ENCODE peak calls at places on chromosomes 13 and 19, in four cellular contexts. L, I, E and B are unnamed samples. For H4K20me1, the result is how much of the 10 kb centered on the place peaks cover.

GRCh38 chr19:30525383-30525782 is 153.2 kb downstream of the ZNF536 start:
- DNase-seq in L (no peak), I (no peak), E (no peak), B (no peak)

GRCh38 chr13:79407349-79407979 is 1.4 kb upstream of the RBM26 start:
- DNase-seq in L (no peak), I (no peak), E (no peak), B (no peak)

GRCh38 chr19:8831832-8832131 is 322 bp downstream of the ZNF558 start:
- DNase-seq in L (no peak), I (no peak), E (no peak), B (no peak)

GRCh38 chr13:35718084-35718483 is 241.6 kb upstream of the MAB21L1 start:
- DNase-seq in L (no peak), I (no peak), E (no peak), B (no peak)

GRCh38 chr13:47100214-47100853 is 203.5 kb upstream of the HTR2A start:
- DNase-seq in L (peak), I (peak), E (no peak), B (no peak)

GRCh38 chr13:29901714-29902631 is 51.6 kb upstream of the UBL3 start:
- DNase-seq in L (peak), I (peak), E (peak), B (peak)

GRCh38 chr13:66180806-66181205 is 1049.3 kb downstream of the PCDH9 start:
- DNase-seq in L (peak), I (no peak), E (no peak), B (no peak)

GRCh38 chr19:54457773-54458647 is 5.6 kb downstream of the LENG9 start:
- DNase-seq in L (no peak), I (no peak), E (no peak), B (no peak)

GRCh38 chr13:51793570-51794273 is 10.2 kb downstream of the DHRS12 start:
- DNase-seq in L (peak), I (peak), E (peak), B (peak)

GRCh38 chr13:99577934-99578917 is 77.0 kb downstream of the TM9SF2 start:
- DNase-seq in L (peak), I (no peak), E (peak), B (no peak)

GRCh38 chr13:60275208-60275607 is 111.5 kb upstream of the DIAPH3 start:
- DNase-seq in L (no peak), I (no peak), E (no peak), B (no peak)

GRCh38 chr13:30900952-30901749 is 4.9 kb upstream of the MEDAG start:
- DNase-seq in L (no peak), I (no peak), E (no peak), B (no peak)

GRCh38 chr19:1363599-1363998 is 20.1 kb upstream of the NDUFS7 start:
- DNase-seq in L (no peak), I (no peak), E (no peak), B (no peak)

GRCh38 chr19:40650749-40651305 is 39.6 kb downstream of the NUMBL start:
- DNase-seq in L (peak), I (peak), E (no peak), B (no peak)

GRCh38 chr19:10878253-10878652 is 6.9 kb downstream of the CARM1 start:
- DNase-seq in L (no peak), I (no peak), E (no peak), B (no peak)

GRCh38 chr19:29479941-29480340 is 45.9 kb upstream of the VSTM2B start:
- DNase-seq in L (no peak), I (no peak), E (no peak), B (no peak)

GRCh38 chr19:39314016-39314728 is 6.5 kb downstream of the LRFN1 start:
- DNase-seq in L (no peak), I (no peak), E (no peak), B (no peak)

GRCh38 chr13:81031996-81032395 is 691.1 kb upstream of the SPRY2 start:
- DNase-seq in L (no peak), I (no peak), E (no peak), B (no peak)

GRCh38 chr13:43783820-43784219 is 3.0 kb downstream of the ENOX1 start:
- DNase-seq in L (peak), I (peak), E (peak), B (peak)

GRCh38 chr13:41652735-41653361 is 195.5 kb downstream of the RGCC start:
- DNase-seq in L (peak), I (peak), E (peak), B (peak)

GRCh38 chr13:93151277-93151676 is 75.3 kb upstream of the GPC6 start:
- DNase-seq in L (peak), I (peak), E (no peak), B (peak)

GRCh38 chr19:1355258-1355973 is 28.3 kb upstream of the NDUFS7 start:
- DNase-seq in L (no peak), I (no peak), E (no peak), B (peak)

GRCh38 chr19:55463583-55464031 is 944 bp downstream of the C19orf85 start:
- DNase-seq in L (no peak), I (no peak), E (no peak), B (no peak)

GRCh38 chr19:40690699-40691420 is 409 bp upstream of the NUMBL start:
- DNase-seq in L (peak), I (peak), E (peak), B (peak)

GRCh38 chr13:109213714-109214113 is 572.7 kb downstream of the IRS2 start:
- DNase-seq in L (no peak), I (no peak), E (no peak), B (peak)

GRCh38 chr13:49774376-49775005 is 18.0 kb downstream of the KPNA3 start:
- DNase-seq in L (no peak), I (no peak), E (no peak), B (no peak)
- H4K20me1 ChIP-seq in L (under half), I (half or more), E (under half), B (under half)

DNA sequence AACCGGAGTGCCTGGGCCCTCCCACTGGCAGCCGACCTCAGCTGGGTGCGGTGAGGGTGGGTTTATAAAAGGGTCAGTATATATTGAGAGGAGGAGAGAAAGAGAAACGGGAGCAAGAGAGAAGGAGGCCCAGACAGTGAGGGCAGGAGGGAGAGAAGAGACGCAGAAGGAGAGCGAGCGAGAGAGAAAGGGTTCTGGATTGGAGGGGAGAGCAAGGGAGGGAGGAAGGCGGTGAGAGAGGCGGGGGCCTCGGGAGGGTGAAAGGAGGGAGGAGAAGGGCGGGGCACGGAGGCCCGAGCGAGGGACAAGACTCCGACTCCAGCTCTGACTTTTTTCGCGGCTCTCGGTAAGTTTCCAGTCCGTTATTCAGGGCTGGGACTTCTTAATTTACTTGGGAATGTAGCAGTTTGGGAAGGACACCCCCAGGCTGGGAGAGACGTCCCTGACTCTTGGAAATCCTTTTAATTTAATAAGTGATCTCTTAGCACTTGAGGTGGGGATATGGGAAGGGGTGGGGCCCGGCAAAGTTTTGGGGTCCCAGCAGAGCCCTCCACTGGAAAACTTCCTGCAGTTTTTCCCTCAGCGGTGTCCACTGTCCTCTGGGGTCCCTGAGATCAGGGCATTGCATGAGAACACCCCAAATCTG is at the start of gene EMP3:
- DNase-seq in L (peak), I (peak), E (peak), B (peak)
- H2AFZ ChIP-seq in L (no peak), I (peak), E (peak), B (peak)

GRCh38 chr13:33642374-33643065 is 175.4 kb upstream of the RFC3 start:
- DNase-seq in L (peak), I (peak), E (no peak), B (peak)

GRCh38 chr13:33640832-33641231 is 177.1 kb upstream of the RFC3 start:
- DNase-seq in L (no peak), I (peak), E (no peak), B (peak)

GRCh38 chr13:33644607-33645543 is 173.1 kb upstream of the RFC3 start:
- DNase-seq in L (peak), I (peak), E (no peak), B (peak)

GRCh38 chr13:33649212-33649917 is 168.6 kb upstream of the RFC3 start:
- DNase-seq in L (peak), I (peak), E (no peak), B (no peak)

GRCh38 chr13:33645591-33646554 is 172.1 kb upstream of the RFC3 start:
- DNase-seq in L (no peak), I (no peak), E (no peak), B (no peak)
- TF ChIP-seq CTCF in L (no peak), I (no peak), E (no peak), B (no peak)

GRCh38 chr13:20017365-20017711 is 58.8 kb downstream of the ZMYM2 start:
- DNase-seq in L (no peak), I (no peak), E (no peak), B (no peak)
- H4K20me1 ChIP-seq in L (under half), I (under half), E (under half), B (under half)

GRCh38 chr13:113422790-113423189 is 30.5 kb downstream of the ADPRHL1 start:
- DNase-seq in L (no peak), I (no peak), E (no peak), B (no peak)

GRCh38 chr13:113419531-113420183 is 33.6 kb downstream of the ADPRHL1 start:
- DNase-seq in L (no peak), I (no peak), E (no peak), B (no peak)

GRCh38 chr13:113420833-113421600 is 32.3 kb downstream of the ADPRHL1 start:
- DNase-seq in L (no peak), I (no peak), E (no peak), B (no peak)

GRCh38 chr13:113423225-113424170 is 29.8 kb downstream of the ADPRHL1 start:
- DNase-seq in L (no peak), I (no peak), E (no peak), B (no peak)

GRCh38 chr13:113421673-113422270 is 31.5 kb downstream of the ADPRHL1 start:
- DNase-seq in L (peak), I (peak), E (no peak), B (no peak)
- H2AFZ ChIP-seq in L (peak), I (peak), E (no peak), B (no peak)

GRCh38 chr19:48813123-48813911 is 2.5 kb upstream of the BCAT2 start:
- DNase-seq in L (no peak), I (no peak), E (no peak), B (no peak)
- TF ChIP-seq CTCF in L (peak), I (no peak), E (no peak), B (peak)

DNA sequence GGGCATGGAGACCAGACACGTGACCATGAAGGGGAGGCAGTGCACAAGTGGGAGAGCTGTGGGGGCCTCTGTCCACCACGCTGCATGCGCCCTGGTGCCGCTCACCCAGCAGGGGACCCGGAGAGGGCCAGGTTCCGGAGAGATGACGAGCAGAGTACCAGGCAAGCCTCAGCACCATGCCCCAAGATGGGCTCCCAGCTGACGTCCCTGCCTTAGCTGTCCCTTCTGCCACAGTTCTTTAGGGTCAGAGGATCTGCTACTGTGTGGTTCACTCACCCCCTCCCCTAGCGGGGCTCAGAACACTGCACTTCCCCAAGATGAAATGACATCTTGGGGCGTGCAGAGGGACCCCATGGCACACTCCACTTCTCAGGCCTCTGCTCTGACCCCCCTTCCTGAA is 9.6 kb upstream of the PRKD2 start:
- DNase-seq in L (no peak), I (no peak), E (no peak), B (no peak)
- H4K20me1 ChIP-seq in L (under half), I (under half), E (under half), B (under half)

GRCh38 chr13:110559986-110560385 is 1.5 kb downstream of the RAB20 start:
- DNase-seq in L (no peak), I (no peak), E (no peak), B (peak)

GRCh38 chr13:110563463-110563774 is 1.9 kb upstream of the RAB20 start:
- DNase-seq in L (no peak), I (no peak), E (no peak), B (no peak)

GRCh38 chr13:110560606-110561334 is 752 bp downstream of the RAB20 start:
- DNase-seq in L (peak), I (no peak), E (peak), B (peak)

GRCh38 chr13:110562696-110563462 is 1.4 kb upstream of the RAB20 start:
- DNase-seq in L (no peak), I (no peak), E (no peak), B (no peak)

GRCh38 chr13:110561335-110562033 is at the start of gene RAB20:
- DNase-seq in L (peak), I (peak), E (peak), B (peak)
- H2AFZ ChIP-seq in L (peak), I (peak), E (peak), B (peak)

GRCh38 chr19:50662442-50663279 is 13.4 kb downstream of the C19orf81 start:
- DNase-seq in L (no peak), I (no peak), E (no peak), B (no peak)

GRCh38 chr19:50661087-50661486 is 11.8 kb downstream of the C19orf81 start:
- DNase-seq in L (no peak), I (no peak), E (no peak), B (no peak)

GRCh38 chr19:50664204-50664603 is 15.0 kb downstream of the C19orf81 start:
- DNase-seq in L (no peak), I (no peak), E (no peak), B (no peak)

GRCh38 chr19:50661675-50662441 is 12.6 kb downstream of the C19orf81 start:
- DNase-seq in L (no peak), I (no peak), E (no peak), B (no peak)

DNA sequence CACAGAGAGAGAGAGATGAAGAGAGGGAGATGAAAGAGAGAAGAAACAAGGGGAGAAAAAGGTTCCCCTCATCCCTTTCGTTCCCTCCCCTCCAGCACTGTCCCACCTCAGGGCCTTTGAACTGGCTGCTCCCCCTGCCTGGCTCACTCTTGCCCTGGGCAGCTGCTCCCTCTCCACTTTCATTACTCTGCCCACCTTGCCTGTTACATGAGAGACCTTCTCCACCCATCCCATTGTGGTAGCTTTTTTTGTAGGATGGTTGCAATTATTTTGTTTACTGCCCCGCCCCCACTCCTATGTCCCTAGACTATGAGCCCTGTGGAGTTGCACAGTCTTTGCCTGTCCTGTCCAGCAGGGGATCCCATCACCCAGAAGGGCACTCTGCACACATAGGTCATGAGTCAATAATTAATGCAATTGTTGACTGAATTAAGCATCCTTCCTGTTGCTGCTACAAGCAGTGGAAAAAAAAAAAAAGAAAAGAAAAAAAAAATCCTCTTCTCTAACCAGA is 14.1 kb downstream of the C19orf81 start:
- DNase-seq in L (no peak), I (no peak), E (no peak), B (no peak)
- TF ChIP-seq CTCF in L (no peak), I (peak), E (no peak), B (no peak)

GRCh38 chr19:38139122-38139521 is 84.9 kb downstream of the DPF1 start:
- DNase-seq in L (no peak), I (no peak), E (no peak), B (no peak)
- H4K20me1 ChIP-seq in L (under half), I (under half), E (under half), B (under half)